ENCODE peak calls at places on chromosome 3, in four cellular contexts. H is fibroblast of mammary gland, W is Panc1, Q is endothelial cell. K is an unnamed sample.
A peak's percentile ranks its signal among the peaks of the same experiment; 100 is the strongest.

GRCh38 chr3:127263586-127264231 is 24.1 kb downstream of the PRR20G start:
- DNase-seq in H (no peak), W (no peak), Q (no peak), K (no peak)

GRCh38 chr3:195133462-195133861 is 137.5 kb downstream of the XXYLT1 start:
- DNase-seq in H (peak; percentile 97), W (no peak), Q (no peak), K (no peak)

GRCh38 chr3:112445839-112446238 is 53.4 kb downstream of the BTLA start:
- DNase-seq in H (no peak), W (no peak), Q (no peak), K (no peak)

GRCh38 chr3:87900061-87900460 is 158.7 kb downstream of the CGGBP1 start:
- DNase-seq in H (peak; percentile 0), W (no peak), Q (no peak), K (no peak)

GRCh38 chr3:51681453-51681852 is 10.4 kb downstream of the TEX264 start:
- DNase-seq in H (peak; percentile 18), W (no peak), Q (no peak), K (no peak)

GRCh38 chr3:98573231-98573728 is 20.1 kb downstream of the CPOX start:
- DNase-seq in H (peak; percentile 49), W (no peak), Q (no peak), K (no peak)

GRCh38 chr3:158727499-158728377 is 4.5 kb downstream of the RARRES1 start:
- DNase-seq in H (peak; percentile 81), W (no peak), Q (peak; percentile 51), K (peak; percentile 72)

GRCh38 chr3:60365360-60365759 is 885.9 kb downstream of the FHIT start:
- DNase-seq in H (peak; percentile 38), W (no peak), Q (no peak), K (no peak)

GRCh38 chr3:63954182-63954581 is 42.0 kb upstream of the SCAANT1 start:
- DNase-seq in H (peak; percentile 34), W (no peak), Q (no peak), K (no peak)

GRCh38 chr3:55658297-55659022 is 171.4 kb upstream of the WNT5A start:
- DNase-seq in H (no peak), W (no peak), Q (no peak), K (no peak)

GRCh38 chr3:10012106-10012505 is 14.1 kb upstream of the FANCD2 start:
- DNase-seq in H (no peak), W (no peak), Q (no peak), K (no peak)

GRCh38 chr3:15206662-15207576 is 873 bp downstream of the CAPN7 start:
- DNase-seq in H (peak; percentile 55), W (no peak), Q (no peak), K (peak; percentile 69)

GRCh38 chr3:183281126-183281797 is 28.2 kb downstream of the B3GNT5 start:
- DNase-seq in H (no peak), W (no peak), Q (no peak), K (no peak)

GRCh38 chr3:59425371-59425770 is 375.5 kb upstream of the CFAP20DC start:
- DNase-seq in H (peak; percentile 95), W (no peak), Q (no peak), K (peak; percentile 6)

GRCh38 chr3:39287216-39287858 is 7.5 kb upstream of the CX3CR1 start:
- DNase-seq in H (no peak), W (no peak), Q (no peak), K (no peak)

GRCh38 chr3:147797095-147797494 is 387.9 kb downstream of the ZIC1 start:
- DNase-seq in H (no peak), W (no peak), Q (no peak), K (no peak)

GRCh38 chr3:12935023-12935860 is 93.9 kb upstream of the RPL32 start:
- DNase-seq in H (no peak), W (no peak), Q (no peak), K (no peak)

GRCh38 chr3:64011685-64012084 is 11.6 kb downstream of the PSMD6 start:
- DNase-seq in H (peak; percentile 91), W (no peak), Q (no peak), K (no peak)

GRCh38 chr3:82643948-82644347 is 882.5 kb upstream of the GBE1 start:
- DNase-seq in H (no peak), W (no peak), Q (peak; percentile 13), K (peak; percentile 1)

GRCh38 chr3:30112904-30113484 is 493.4 kb upstream of the TGFBR2 start:
- DNase-seq in H (peak; percentile 70), W (peak; percentile 10), Q (no peak), K (no peak)

GRCh38 chr3:141336672-141337522 is 31.4 kb upstream of the ZBTB38 start:
- DNase-seq in H (peak; percentile 95), W (peak; percentile 83), Q (no peak), K (no peak)